ENCODE peak calls at places on chromosomes 1 and 21, in ten cellular contexts. Q, X, J, Y, F, L, H, C, T and Z are unnamed samples.

GRCh38 chr1:155974208-155975165 is 3.9 kb downstream of the ARHGEF2 start:
- DNase-seq in Q (no peak), F (no peak), J (no peak), C (no peak), H (no peak), Y (no peak), T (peak; percentile 89), X (no peak), L (no peak), Z (no peak)

GRCh38 chr1:235181561-235182245 is 20.7 kb upstream of the RBM34 start:
- DNase-seq in Q (no peak), X (no peak), C (no peak), T (no peak), F (no peak), H (no peak), Y (no peak), L (no peak), J (no peak), Z (no peak)

GRCh38 chr1:159054427-159054826 is 22.1 kb downstream of the AIM2 start:
- DNase-seq in Y (no peak), Q (peak; percentile 80), F (no peak), T (no peak), L (no peak), J (peak; percentile 36), X (peak; percentile 40), C (no peak), H (no peak), Z (peak; percentile 11)

GRCh38 chr1:67085326-67085725 is 31.4 kb upstream of the SLC35D1 start:
- DNase-seq in Y (no peak), H (no peak), X (no peak), Q (no peak), C (no peak), T (no peak), F (no peak), J (no peak), L (no peak), Z (no peak)

GRCh38 chr1:156319664-156320063 is 18.4 kb downstream of the CCT3 start:
- DNase-seq in Q (peak; percentile 62), Y (peak; percentile 46), C (no peak), J (peak; percentile 54), F (no peak), X (peak; percentile 53), H (no peak), L (no peak), T (no peak), Z (peak; percentile 21)

GRCh38 chr1:55071477-55071876 is 32.1 kb downstream of the PCSK9 start:
- DNase-seq in F (no peak), Y (peak; percentile 53), C (no peak), T (no peak), H (peak; percentile 37), J (peak; percentile 74), L (peak; percentile 76), X (peak; percentile 73), Q (peak; percentile 52), Z (peak; percentile 47)

GRCh38 chr1:217067642-217068041 is 344.4 kb upstream of the ESRRG start:
- DNase-seq in Y (no peak), L (no peak), Q (no peak), X (no peak), H (no peak), T (no peak), F (no peak), C (no peak), J (no peak), Z (peak; percentile 13)

GRCh38 chr1:54956726-54957125 is 23.7 kb upstream of the TMEM61 start:
- DNase-seq in X (no peak), T (no peak), C (no peak), Q (no peak), L (no peak), J (no peak), H (no peak), Y (no peak), F (no peak), Z (no peak)

GRCh38 chr1:224116131-224116530 is 2.2 kb downstream of the FBXO28 start:
- DNase-seq in H (no peak), L (peak; percentile 58), J (peak; percentile 60), Q (peak; percentile 73), F (no peak), T (no peak), C (no peak), X (peak; percentile 67), Y (peak; percentile 90), Z (peak; percentile 75)

GRCh38 chr1:185668013-185668412 is 66.2 kb upstream of the HMCN1 start:
- DNase-seq in X (no peak), Q (no peak), J (no peak), Y (no peak), H (no peak), T (no peak), F (no peak), L (no peak), C (no peak), Z (no peak)

GRCh38 chr1:105865546-105865945 is 1190.9 kb upstream of the PRMT6 start:
- DNase-seq in Q (peak; percentile 5), X (no peak), T (no peak), H (no peak), C (no peak), Y (no peak), F (no peak), J (no peak), L (no peak), Z (no peak)

GRCh38 chr1:156657161-156657970 is 15.4 kb downstream of the BCAN start:
- DNase-seq in L (peak; percentile 90), C (peak; percentile 56), T (peak; percentile 77), Q (peak; percentile 78), X (peak; percentile 71), Y (peak; percentile 21), J (peak; percentile 87), F (peak; percentile 52), H (peak; percentile 88), Z (peak; percentile 54)

GRCh38 chr1:212566522-212567479 is 41.8 kb upstream of the ATF3 start:
- DNase-seq in F (no peak), L (peak; percentile 62), T (no peak), C (peak; percentile 56), Q (peak; percentile 87), Y (peak; percentile 93), H (no peak), X (peak; percentile 69), J (peak; percentile 80), Z (peak; percentile 87)

GRCh38 chr1:39214998-39215873 is 10.7 kb downstream of the MACF1 start:
- DNase-seq in J (no peak), T (no peak), C (no peak), H (no peak), F (no peak), X (no peak), Y (no peak), L (no peak), Q (no peak), Z (peak; percentile 34)

GRCh38 chr1:232950919-232951579 is 638 bp downstream of the NTPCR start:
- DNase-seq in Y (peak; percentile 38), C (no peak), H (peak; percentile 15), F (no peak), Q (peak; percentile 8), L (peak; percentile 50), T (no peak), X (peak; percentile 42), J (peak; percentile 30), Z (no peak)

GRCh38 chr1:97562096-97562495 is 358.7 kb downstream of the DPYD start:
- DNase-seq in Y (no peak), J (no peak), F (no peak), C (no peak), H (no peak), L (no peak), X (no peak), Q (no peak), T (no peak), Z (no peak)

GRCh38 chr1:20787775-20788488 is 825 bp upstream of the HP1BP3 start:
- DNase-seq in F (no peak), H (no peak), J (peak; percentile 78), Q (peak; percentile 46), T (no peak), L (peak; percentile 28), X (peak; percentile 64), C (no peak), Y (peak; percentile 68), Z (peak; percentile 61)

GRCh38 chr1:155504207-155504606 is 58.4 kb downstream of the ASH1L start:
- DNase-seq in F (no peak), X (peak; percentile 53), Q (peak; percentile 57), L (peak; percentile 15), C (no peak), Y (peak; percentile 43), T (no peak), H (no peak), J (peak; percentile 59), Z (peak; percentile 41)

GRCh38 chr1:218364028-218364710 is 19.0 kb downstream of the TGFB2 start:
- DNase-seq in T (no peak), H (no peak), F (no peak), C (no peak), Y (no peak), X (no peak), Q (no peak), L (no peak), J (no peak), Z (no peak)

GRCh38 chr1:8437286-8437685 is 119.4 kb downstream of the SLC45A1 start:
- DNase-seq in L (no peak), T (no peak), F (no peak), Q (no peak), J (no peak), H (no peak), C (no peak), X (no peak), Y (no peak), Z (no peak)

GRCh38 chr1:19413999-19414398 is 71.3 kb downstream of the CAPZB start:
- DNase-seq in Q (no peak), F (no peak), Y (no peak), L (no peak), C (no peak), T (no peak), X (no peak), J (no peak), H (no peak), Z (no peak)

GRCh38 chr21:42614391-42614790 is 39.0 kb upstream of the PDE9A start:
- DNase-seq in H (no peak), L (no peak), Q (no peak), C (peak; percentile 15), X (no peak), Y (peak; percentile 71), F (no peak), T (no peak), J (no peak), Z (no peak)

GRCh38 chr1:37945743-37946702 is 830 bp downstream of the INPP5B start:
- DNase-seq in J (peak; percentile 94), Y (no peak), Q (no peak), F (no peak), X (peak; percentile 98), L (peak; percentile 45), H (peak; percentile 21), T (no peak), C (no peak), Z (peak; percentile 77)

GRCh38 chr1:8984990-8985389 is 39.3 kb downstream of the CA6 start:
- DNase-seq in Y (no peak), J (no peak), F (no peak), Q (no peak), H (no peak), L (no peak), X (no peak), T (no peak), C (no peak), Z (no peak)

GRCh38 chr1:66294692-66295384 is 239.1 kb upstream of the SGIP1 start:
- DNase-seq in Y (peak; percentile 53), C (no peak), Q (no peak), T (no peak), H (no peak), J (peak; percentile 67), L (no peak), X (peak; percentile 57), F (no peak), Z (peak; percentile 45)

GRCh38 chr1:170664283-170664827 is 424 bp downstream of the PRRX1 start:
- DNase-seq in T (peak; percentile 30), J (no peak), L (peak; percentile 47), Y (peak; percentile 49), H (peak; percentile 56), X (no peak), Q (no peak), F (no peak), C (no peak), Z (peak; percentile 43)

GRCh38 chr21:35390013-35390776 is 341.1 kb upstream of the RUNX1 start:
- DNase-seq in Q (no peak), H (no peak), L (no peak), T (no peak), X (peak; percentile 44), C (no peak), J (peak; percentile 43), F (no peak), Y (no peak), Z (peak; percentile 47)

GRCh38 chr1:231590453-231591198 is 36.0 kb upstream of the DISC1 start:
- DNase-seq in T (peak; percentile 33), Q (peak; percentile 76), X (peak; percentile 82), L (peak; percentile 67), C (no peak), Y (peak; percentile 58), F (no peak), J (peak; percentile 86), H (peak; percentile 34), Z (peak; percentile 68)